ENCODE peak calls at places on chromosomes 12 and 14, in seven cellular contexts. P is fibroblast of lung, M is adrenal gland, N is natural killer cell, R is hypothalamus, G is left ventricle myocardium inferior, K is posterior cingulate gyrus. J is an unnamed sample.

GRCh38 chr12:87678453-87678852 is 350.7 kb downstream of the C12orf50 start:
- DNase-seq in K (no peak), G (no peak), R (no peak), N (no peak), M (no peak), P (peak), J (no peak)

GRCh38 chr12:52010152-52010622 is 3.4 kb downstream of the TAMALIN start:
- DNase-seq in N (no peak), G (peak), K (peak), M (peak), P (peak), R (no peak), J (peak)

GRCh38 chr14:101064718-101065117 is 161.2 kb upstream of the RTL1 start:
- DNase-seq in N (no peak), R (no peak), M (no peak), G (no peak), K (no peak), P (no peak), J (no peak)

GRCh38 chr12:132102297-132102696 is 41.8 kb downstream of the DDX51 start:
- DNase-seq in M (no peak), K (no peak), N (no peak), G (no peak), R (no peak), P (no peak), J (no peak)

GRCh38 chr14:72701610-72702009 is 192.3 kb downstream of the DPF3 start:
- DNase-seq in M (no peak), G (peak), N (no peak), K (no peak), P (no peak), R (no peak), J (no peak)

GRCh38 chr12:63149884-63150254 is 1.1 kb downstream of the AVPR1A start:
- DNase-seq in P (no peak), G (no peak), N (no peak), M (peak), K (no peak), R (no peak), J (peak)

GRCh38 chr12:57101892-57102695 is 9.1 kb downstream of the STAT6 start:
- DNase-seq in N (peak), R (no peak), M (peak), G (no peak), K (no peak), P (no peak), J (no peak)

GRCh38 chr12:91055976-91056375 is 1.8 kb downstream of the KERA start:
- DNase-seq in P (no peak), G (no peak), N (no peak), M (no peak), K (no peak), R (no peak), J (no peak)

GRCh38 chr12:11746024-11746771 is 96.7 kb downstream of the ETV6 start:
- DNase-seq in M (no peak), N (no peak), R (no peak), P (peak), K (no peak), G (no peak), J (no peak)

GRCh38 chr14:30656190-30656632 is 34.1 kb downstream of the SCFD1 start:
- DNase-seq in G (no peak), R (no peak), M (peak), P (peak), K (no peak), N (no peak), J (no peak)

GRCh38 chr14:100524933-100525243 is 62.3 kb downstream of the BEGAIN start:
- DNase-seq in G (no peak), M (peak), P (peak), R (no peak), N (peak), K (peak), J (peak)

GRCh38 chr12:106461730-106462129 is 104.2 kb downstream of the POLR3B start:
- DNase-seq in N (no peak), G (no peak), R (no peak), K (no peak), P (no peak), M (no peak), J (no peak)

GRCh38 chr14:99260652-99261551 is 11.1 kb downstream of the BCL11B start:
- DNase-seq in M (no peak), N (peak), R (no peak), K (no peak), P (no peak), G (no peak), J (no peak)

GRCh38 chr14:23054000-23054811 is 3.1 kb downstream of the CDH24 start:
- DNase-seq in M (no peak), P (no peak), G (no peak), N (no peak), K (peak), R (no peak), J (no peak)

GRCh38 chr14:76710093-76711010 is 50.9 kb upstream of the VASH1 start:
- DNase-seq in P (peak), K (no peak), N (no peak), R (no peak), M (peak), G (no peak), J (no peak)

GRCh38 chr14:104111301-104112112 is 26.0 kb downstream of the ASPG start:
- DNase-seq in P (no peak), N (no peak), K (no peak), G (peak), M (no peak), R (no peak), J (peak)

GRCh38 chr14:34997762-34998161 is 15.0 kb downstream of the SRP54 start:
- DNase-seq in P (peak), R (no peak), N (no peak), G (no peak), M (no peak), K (no peak), J (no peak)

GRCh38 chr12:66269757-66270383 is 32.4 kb upstream of the HELB start:
- DNase-seq in M (no peak), K (no peak), N (no peak), P (peak), G (no peak), R (no peak), J (peak)

GRCh38 chr14:79404874-79405273 is 806.4 kb downstream of the DIO2 start:
- DNase-seq in G (no peak), P (peak), M (no peak), K (peak), N (no peak), R (no peak), J (no peak)

GRCh38 chr12:645563-646071 is 17.6 kb downstream of the NINJ2 start:
- DNase-seq in G (peak), M (peak), R (no peak), P (peak), K (peak), N (no peak), J (no peak)

GRCh38 chr12:442235-442884 is 17.4 kb upstream of the B4GALNT3 start:
- DNase-seq in G (no peak), N (peak), R (no peak), M (peak), K (peak), P (peak), J (no peak)

GRCh38 chr14:74592476-74593191 is 19.4 kb downstream of the LTBP2 start:
- DNase-seq in K (no peak), G (no peak), R (no peak), M (no peak), N (no peak), P (no peak), J (no peak)

GRCh38 chr12:120012067-120012621 is 23.1 kb downstream of the BICDL1 start:
- DNase-seq in R (no peak), G (no peak), K (peak), N (peak), P (no peak), M (no peak), J (no peak)

GRCh38 chr14:42149609-42150261 is 543.1 kb downstream of the LRFN5 start:
- DNase-seq in P (peak), G (no peak), K (no peak), N (no peak), R (no peak), M (no peak), J (no peak)

GRCh38 chr12:121784460-121784859 is 9.0 kb downstream of the RHOF start:
- DNase-seq in K (no peak), G (no peak), N (no peak), R (no peak), M (peak), P (peak), J (no peak)

GRCh38 chr14:34227834-34228662 is 234.0 kb downstream of the SPTSSA start:
- DNase-seq in K (peak), N (no peak), G (peak), R (peak), M (peak), P (peak), J (peak)

GRCh38 chr12:110382683-110383082 is 20.8 kb downstream of the ANAPC7 start:
- DNase-seq in R (no peak), K (no peak), P (no peak), G (no peak), M (no peak), N (no peak), J (no peak)

GRCh38 chr14:69464379-69464778 is 20.1 kb upstream of the PLEKHD1 start:
- DNase-seq in M (no peak), G (no peak), R (no peak), K (no peak), N (no peak), P (no peak), J (no peak)

GRCh38 chr12:84807249-84807648 is 105.3 kb downstream of the SLC6A15 start:
- DNase-seq in M (no peak), R (no peak), K (no peak), G (no peak), P (peak), N (no peak), J (no peak)

GRCh38 chr12:26823391-26823790 is 9.6 kb downstream of the ITPR2 start:
- DNase-seq in G (no peak), N (no peak), P (peak), K (no peak), R (no peak), M (no peak), J (no peak)

GRCh38 chr14:72515779-72516770 is 377.8 kb downstream of the DPF3 start:
- DNase-seq in K (no peak), M (no peak), P (peak), G (no peak), N (no peak), R (no peak), J (no peak)

GRCh38 chr12:3752741-3753486 is at the start of gene CRACR2A:
- DNase-seq in N (peak), K (peak), G (peak), P (peak), R (no peak), M (peak), J (peak)

GRCh38 chr14:105891221-105891602 is 364.8 kb downstream of the TMEM121 start:
- DNase-seq in G (no peak), K (peak), P (no peak), R (no peak), M (no peak), N (peak), J (no peak)

GRCh38 chr14:64983439-64984310 is 3.0 kb upstream of the FNTB start:
- DNase-seq in M (peak), N (no peak), K (no peak), G (no peak), P (peak), R (no peak), J (no peak)

GRCh38 chr12:64883264-64884163 is 59.1 kb downstream of the TBC1D30 start:
- DNase-seq in N (no peak), G (no peak), R (no peak), P (no peak), K (no peak), M (no peak), J (no peak)

GRCh38 chr12:95205685-95206084 is 11.6 kb downstream of the FGD6 start:
- DNase-seq in G (no peak), M (peak), K (no peak), N (no peak), P (peak), R (no peak), J (no peak)